ENCODE peak calls at places on chromosomes 6 and 20, in five cellular contexts. A is GM18507; P is IMR-90; V is Kasumi-1; B is stimulated activated CD4-positive, alpha-beta T cell treated with anti-CD3 and anti-CD28 coated beads, Interleukin-1b, Interleukin-23, amount 100 ng/mL, for 4 hours. J is an unnamed sample.

GRCh38 chr20:539236-539635 is 4.4 kb downstream of the CSNK2A1 start:
- DNase-seq in A (no peak), P (no peak), V (peak; percentile 64), B (no peak), J (no peak)

GRCh38 chr6:30093951-30094350 is 18.4 kb upstream of the RNF39 start:
- DNase-seq in A (no peak), P (no peak), V (no peak), B (no peak), J (no peak)

GRCh38 chr20:2708073-2708415 is 15.5 kb downstream of the EBF4 start:
- DNase-seq in A (no peak), P (no peak), V (no peak), B (no peak), J (no peak)

GRCh38 chr6:140736227-140736626 is 1361.8 kb upstream of the CITED2 start:
- DNase-seq in A (no peak), P (no peak), V (no peak), B (no peak), J (no peak)

GRCh38 chr6:112163295-112164257 is 76.2 kb downstream of the FAM229B start:
- DNase-seq in A (peak; percentile 42), P (peak; percentile 31), V (peak; percentile 80), B (peak; percentile 77), J (peak; percentile 59)

GRCh38 chr6:30615219-30615957 is 1.7 kb downstream of the PPP1R10 start:
- DNase-seq in A (no peak), P (peak; percentile 91), V (peak; percentile 76), B (no peak), J (no peak)

GRCh38 chr20:3900187-3900604 is 11.0 kb downstream of the PANK2 start:
- DNase-seq in A (no peak), P (no peak), V (no peak), B (no peak), J (no peak)

GRCh38 chr20:62120990-62121775 is 1.1 kb upstream of the LSM14B start:
- DNase-seq in A (no peak), P (peak; percentile 61), V (peak; percentile 82), B (no peak), J (no peak)

GRCh38 chr6:24990227-24990843 is 54.6 kb upstream of the RIPOR2 start:
- DNase-seq in A (no peak), P (peak; percentile 86), V (no peak), B (no peak), J (peak; percentile 82)

GRCh38 chr20:39855056-39855455 is 834.0 kb downstream of the MAFB start:
- DNase-seq in A (no peak), P (no peak), V (no peak), B (no peak), J (no peak)

GRCh38 chr6:121305957-121306607 is 28.2 kb downstream of the TBC1D32 start:
- DNase-seq in A (no peak), P (peak; percentile 25), V (peak; percentile 75), B (no peak), J (no peak)

GRCh38 chr6:160102956-160103824 is 18.4 kb upstream of the SLC22A1 start:
- DNase-seq in A (no peak), P (peak; percentile 11), V (peak; percentile 64), B (no peak), J (no peak)

GRCh38 chr6:109446072-109446471 is 5.5 kb downstream of the SMPD2 start:
- DNase-seq in A (no peak), P (no peak), V (no peak), B (no peak), J (no peak)

GRCh38 chr20:9978395-9979004 is 56.3 kb upstream of the ANKEF1 start:
- DNase-seq in A (peak; percentile 4), P (peak; percentile 89), V (peak; percentile 94), B (peak; percentile 12), J (peak; percentile 71)

GRCh38 chr6:163548624-163549023 is 134.1 kb downstream of the QKI start:
- DNase-seq in A (no peak), P (no peak), V (no peak), B (no peak), J (no peak)

GRCh38 chr6:33745558-33745957 is 1.1 kb downstream of the IP6K3 start:
- DNase-seq in A (no peak), P (peak; percentile 51), V (no peak), B (no peak), J (no peak)

GRCh38 chr6:54846857-54847721 is 518 bp downstream of the FAM83B start:
- DNase-seq in A (no peak), P (no peak), V (no peak), B (no peak), J (no peak)

GRCh38 chr20:59783020-59784010 is 150.1 kb downstream of the SYCP2 start:
- DNase-seq in A (peak; percentile 30), P (peak; percentile 15), V (peak; percentile 40), B (no peak), J (peak; percentile 46)

GRCh38 chr20:38937978-38938473 is 11.8 kb downstream of the FAM83D start:
- DNase-seq in A (no peak), P (no peak), V (no peak), B (no peak), J (no peak)

GRCh38 chr6:136403166-136403980 is 113.7 kb upstream of the BCLAF1 start:
- DNase-seq in A (no peak), P (peak; percentile 97), V (no peak), B (no peak), J (no peak)

GRCh38 chr20:1341561-1342265 is 12.8 kb upstream of the SDCBP2 start:
- DNase-seq in A (no peak), P (peak; percentile 80), V (peak; percentile 9), B (no peak), J (peak; percentile 36)

GRCh38 chr6:17871836-17872235 is 115.6 kb downstream of the KIF13A start:
- DNase-seq in A (no peak), P (no peak), V (no peak), B (no peak), J (no peak)

GRCh38 chr6:87154641-87155271 is 609 bp upstream of the ZNF292 start:
- DNase-seq in A (peak; percentile 45), P (peak; percentile 85), V (peak; percentile 88), B (peak; percentile 38), J (no peak)

GRCh38 chr20:42067174-42067573 is 449.0 kb upstream of the CHD6 start:
- DNase-seq in A (no peak), P (no peak), V (no peak), B (no peak), J (no peak)

GRCh38 chr6:43695078-43695966 is 7.7 kb upstream of the MRPS18A start:
- DNase-seq in A (no peak), P (no peak), V (no peak), B (no peak), J (no peak)

GRCh38 chr6:75747985-75748742 is 875 bp upstream of the MYO6 start:
- DNase-seq in A (no peak), P (no peak), V (peak; percentile 49), B (no peak), J (no peak)

GRCh38 chr6:44659676-44660170 is 272.2 kb downstream of the CDC5L start:
- DNase-seq in A (no peak), P (no peak), V (no peak), B (no peak), J (no peak)

GRCh38 chr6:109964949-109965348 is 13.2 kb upstream of the GPR6 start:
- DNase-seq in A (no peak), P (no peak), V (no peak), B (no peak), J (no peak)

GRCh38 chr6:2396292-2396691 is 150.9 kb upstream of the GMDS start:
- DNase-seq in A (no peak), P (no peak), V (no peak), B (no peak), J (no peak)

GRCh38 chr20:62048346-62048761 is 17.3 kb downstream of the TAF4 start:
- DNase-seq in A (no peak), P (no peak), V (no peak), B (no peak), J (no peak)

GRCh38 chr6:15331143-15331542 is 85.3 kb downstream of the JARID2 start:
- DNase-seq in A (no peak), P (no peak), V (no peak), B (no peak), J (peak; percentile 52)

GRCh38 chr6:122264557-122264956 is 134.9 kb upstream of the HSF2 start:
- DNase-seq in A (no peak), P (no peak), V (no peak), B (no peak), J (no peak)

GRCh38 chr6:29011276-29011734 is 6.2 kb upstream of the ZNF311 start:
- DNase-seq in A (no peak), P (peak; percentile 51), V (peak; percentile 58), B (peak; percentile 11), J (peak; percentile 21)

GRCh38 chr6:137697267-137697938 is 169.7 kb upstream of the TNFAIP3 start:
- DNase-seq in A (no peak), P (peak; percentile 84), V (no peak), B (no peak), J (peak; percentile 89)

GRCh38 chr6:99424022-99424421 is 1.1 kb downstream of the PNISR start:
- DNase-seq in A (no peak), P (no peak), V (no peak), B (no peak), J (no peak)

GRCh38 chr6:109342564-109342963 is 39.7 kb downstream of the CD164 start:
- DNase-seq in A (no peak), P (no peak), V (no peak), B (no peak), J (no peak)

GRCh38 chr6:81720427-81720826 is 32.1 kb downstream of the TENT5A start:
- DNase-seq in A (no peak), P (no peak), V (no peak), B (no peak), J (no peak)

GRCh38 chr6:19380287-19380686 is 456.9 kb upstream of the ID4 start:
- DNase-seq in A (no peak), P (no peak), V (no peak), B (no peak), J (peak; percentile 59)

GRCh38 chr6:21887301-21888185 is 294.0 kb downstream of the SOX4 start:
- DNase-seq in A (no peak), P (peak; percentile 44), V (no peak), B (no peak), J (no peak)

J was measured in SJSA1.